ENCODE peak calls at places on chromosomes 3 and 15, in six cellular contexts. K, X, Z, U, W and G are unnamed samples.

GRCh38 chr3:185149591-185149990 is 3.3 kb downstream of the C3orf70 start:
- DNase-seq in K (no peak), Z (no peak), X (no peak), W (no peak), U (no peak), G (no peak)

GRCh38 chr3:184910664-184911063 is 98.7 kb downstream of the VPS8 start:
- DNase-seq in Z (no peak), W (no peak), X (no peak), K (no peak), U (no peak), G (no peak)

GRCh38 chr3:51385621-51386091 is 565 bp downstream of the MANF start:
- DNase-seq in U (no peak), X (peak), W (no peak), Z (no peak), K (no peak), G (peak)

GRCh38 chr3:187616307-187616939 is 53.8 kb downstream of the SST start:
- DNase-seq in W (peak), U (peak), Z (peak), K (peak), X (no peak), G (peak)

GRCh38 chr15:33142708-33143107 is 51.8 kb downstream of the FMN1 start:
- DNase-seq in W (no peak), K (no peak), U (no peak), X (no peak), Z (no peak), G (no peak)

GRCh38 chr15:34621675-34622074 is 38.2 kb upstream of the GOLGA8B start:
- DNase-seq in X (no peak), U (no peak), W (peak), Z (no peak), K (peak), G (peak)

GRCh38 chr3:142888099-142888483 is 792 bp downstream of the PCOLCE2 start:
- DNase-seq in U (no peak), W (no peak), K (peak), Z (no peak), X (no peak), G (no peak)

GRCh38 chr3:38473229-38473628 is 19.5 kb downstream of the ACVR2B start:
- DNase-seq in X (no peak), U (no peak), Z (no peak), W (no peak), K (no peak), G (no peak)

GRCh38 chr3:136860541-136860940 is 1.5 kb upstream of the NCK1 start:
- DNase-seq in X (no peak), K (no peak), Z (no peak), W (no peak), U (no peak), G (peak)

GRCh38 chr3:42662037-42662812 is 8.7 kb downstream of the ZBTB47 start:
- DNase-seq in W (no peak), U (no peak), X (no peak), Z (no peak), K (no peak), G (no peak)

GRCh38 chr15:70101459-70102113 is 3.9 kb upstream of the TLE3 start:
- DNase-seq in Z (no peak), K (peak), U (no peak), W (peak), X (no peak), G (peak)

GRCh38 chr3:114171677-114172076 is 7.2 kb downstream of the DRD3 start:
- DNase-seq in K (no peak), W (no peak), U (no peak), Z (no peak), X (no peak), G (no peak)

GRCh38 chr3:101813817-101814440 is 34.9 kb downstream of the NXPE3 start:
- DNase-seq in W (peak), K (peak), U (no peak), Z (no peak), X (no peak), G (peak)

GRCh38 chr3:149174901-149175300 is 45.5 kb downstream of the HPS3 start:
- DNase-seq in W (no peak), K (no peak), X (no peak), Z (no peak), U (no peak), G (no peak)

GRCh38 chr3:42769477-42770131 is 3.4 kb downstream of the CCDC13 start:
- DNase-seq in Z (no peak), X (no peak), K (no peak), W (no peak), U (no peak), G (no peak)

GRCh38 chr15:89226359-89227221 is 5.2 kb upstream of the RLBP1 start:
- DNase-seq in U (no peak), Z (no peak), W (no peak), X (peak), K (no peak), G (no peak)

GRCh38 chr3:36372534-36372935 is 7.8 kb upstream of the STAC start:
- DNase-seq in K (no peak), Z (no peak), U (no peak), W (no peak), X (no peak), G (peak)

GRCh38 chr15:77607894-77608261 is 24.8 kb downstream of the LINGO1 start:
- DNase-seq in W (no peak), U (no peak), K (no peak), X (no peak), Z (no peak), G (no peak)

GRCh38 chr3:195196266-195196665 is 74.7 kb downstream of the XXYLT1 start:
- DNase-seq in U (no peak), K (peak), Z (no peak), W (peak), X (peak), G (peak)

GRCh38 chr15:90994059-90994416 is 297 bp downstream of the PRC1 start:
- DNase-seq in X (no peak), K (peak), W (no peak), U (no peak), Z (peak), G (no peak)